ENCODE peak calls at places on chromosome 1, in nine cellular contexts. J, X, Q, W, F, I, N, T and Y are unnamed samples. For H3K4me1, the result is how much of the 10 kb centered on the place peaks cover.

GRCh38 chr1:151713044-151713443 is 3.6 kb downstream of the CELF3 start:
- DNase-seq in J (peak), X (no peak), Q (no peak), W (no peak), F (no peak), I (no peak), N (no peak), T (no peak), Y (no peak)

GRCh38 chr1:54253480-54253879 is 53.5 kb downstream of the MRPL37 start:
- DNase-seq in J (no peak), X (no peak), Q (peak), W (no peak), F (peak), I (no peak), N (peak), T (no peak), Y (peak)

GRCh38 chr1:103948526-103948925 is 198.8 kb downstream of the AMY1C start:
- DNase-seq in J (no peak), X (no peak), Q (peak), W (no peak), F (peak), I (no peak), N (no peak), T (no peak), Y (peak)

GRCh38 chr1:244964112-244964971 is 100.0 kb upstream of the HNRNPU start:
- DNase-seq in J (peak), X (peak), Q (peak), W (peak), F (peak), I (no peak), N (no peak), T (peak), Y (peak)

GRCh38 chr1:29234471-29234870 is 1.9 kb upstream of the PTPRU start:
- DNase-seq in J (no peak), X (no peak), Q (no peak), W (no peak), F (no peak), I (no peak), N (no peak), T (no peak), Y (no peak)

GRCh38 chr1:240234477-240235225 is 143.0 kb downstream of the FMN2 start:
- DNase-seq in J (no peak), X (no peak), Q (peak), W (no peak), F (peak), I (no peak), N (no peak), T (no peak), Y (peak)

GRCh38 chr1:201020647-201021332 is 2.7 kb downstream of the KIF21B start:
- DNase-seq in J (peak), X (peak), Q (peak), W (no peak), F (no peak), I (no peak), N (no peak), T (peak), Y (peak)

GRCh38 chr1:180358649-180359048 is 128.6 kb downstream of the LHX4 start:
- DNase-seq in J (peak), X (peak), Q (no peak), W (no peak), F (no peak), I (no peak), N (peak), T (no peak), Y (peak)

GRCh38 chr1:56297948-56298347 is 281.4 kb downstream of the PLPP3 start:
- DNase-seq in J (no peak), X (no peak), Q (no peak), W (peak), F (no peak), I (no peak), N (no peak), T (no peak), Y (peak)

GRCh38 chr1:35390600-35391494 is 122.3 kb downstream of the ZMYM4 start:
- DNase-seq in J (no peak), X (peak), Q (no peak), W (no peak), F (no peak), I (no peak), N (no peak), T (no peak), Y (no peak)

DNA sequence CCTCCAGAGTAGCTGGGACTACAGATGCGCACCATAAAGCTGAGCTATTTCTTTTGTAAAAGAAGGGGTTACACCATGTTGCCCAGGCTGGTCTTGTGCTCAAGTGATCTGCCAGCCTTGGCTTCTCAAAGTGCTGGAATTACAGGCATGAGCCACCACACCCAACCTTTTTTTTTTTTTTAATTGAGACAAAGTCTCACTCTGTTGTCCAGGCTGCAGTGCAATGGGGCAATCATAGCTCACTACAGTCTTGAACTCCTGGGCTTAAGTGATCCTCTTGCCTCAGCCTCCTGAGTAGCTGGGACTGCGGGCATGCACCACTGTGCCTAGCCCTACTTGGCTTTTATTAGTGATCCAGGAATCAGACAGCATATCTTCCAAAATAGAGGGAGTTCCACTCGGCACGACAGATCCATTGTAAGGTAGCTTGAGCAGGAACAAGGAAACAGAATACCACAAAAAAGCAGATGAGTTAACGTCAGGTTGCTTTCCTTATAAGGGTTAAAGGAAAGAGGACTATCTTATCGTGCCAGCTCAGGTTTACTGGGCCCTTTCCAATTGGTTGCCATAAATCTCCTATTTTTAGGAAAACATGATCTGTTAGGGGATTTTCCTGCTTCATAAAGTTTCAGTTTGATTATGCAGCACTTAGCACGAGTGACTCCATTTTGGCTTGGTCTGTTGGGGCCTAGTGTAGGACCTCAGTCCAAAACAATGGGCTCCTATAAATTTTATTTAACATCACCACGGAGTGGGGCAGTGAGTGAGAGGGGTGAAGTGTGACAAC is 45.2 kb downstream of the NENF start:
- DNase-seq in J (peak), X (no peak), Q (no peak), W (peak), F (no peak), I (no peak), N (peak), T (no peak), Y (no peak)
- H3K9ac ChIP-seq in J (no peak), X (no peak), Q (no peak), W (no peak), F (peak), I (no peak), N (no peak), T (no peak), Y (no peak)

GRCh38 chr1:8858112-8858668 is 20.3 kb downstream of the ENO1 start:
- DNase-seq in J (no peak), X (no peak), Q (peak), W (no peak), F (no peak), I (no peak), N (no peak), T (no peak), Y (peak)
- H3K4me1 ChIP-seq in J (under half), X (under half), Q (under half), W (under half), F (under half), I (under half), N (under half), T (under half), Y (under half)

GRCh38 chr1:155297431-155297830 is 3.8 kb downstream of the PKLR start:
- DNase-seq in J (no peak), X (no peak), Q (no peak), W (no peak), F (no peak), I (no peak), N (no peak), T (no peak), Y (no peak)
- H3K9ac ChIP-seq in J (no peak), X (no peak), Q (no peak), W (no peak), F (no peak), I (no peak), N (no peak), T (no peak), Y (no peak)

GRCh38 chr1:225695578-225696332 is 42.8 kb upstream of the ENAH start:
- DNase-seq in J (no peak), X (no peak), Q (peak), W (no peak), F (no peak), I (no peak), N (no peak), T (no peak), Y (peak)
- H3K4me1 ChIP-seq in J (under half), X (under half), Q (under half), W (under half), F (under half), I (under half), N (under half), T (under half), Y (under half)

DNA sequence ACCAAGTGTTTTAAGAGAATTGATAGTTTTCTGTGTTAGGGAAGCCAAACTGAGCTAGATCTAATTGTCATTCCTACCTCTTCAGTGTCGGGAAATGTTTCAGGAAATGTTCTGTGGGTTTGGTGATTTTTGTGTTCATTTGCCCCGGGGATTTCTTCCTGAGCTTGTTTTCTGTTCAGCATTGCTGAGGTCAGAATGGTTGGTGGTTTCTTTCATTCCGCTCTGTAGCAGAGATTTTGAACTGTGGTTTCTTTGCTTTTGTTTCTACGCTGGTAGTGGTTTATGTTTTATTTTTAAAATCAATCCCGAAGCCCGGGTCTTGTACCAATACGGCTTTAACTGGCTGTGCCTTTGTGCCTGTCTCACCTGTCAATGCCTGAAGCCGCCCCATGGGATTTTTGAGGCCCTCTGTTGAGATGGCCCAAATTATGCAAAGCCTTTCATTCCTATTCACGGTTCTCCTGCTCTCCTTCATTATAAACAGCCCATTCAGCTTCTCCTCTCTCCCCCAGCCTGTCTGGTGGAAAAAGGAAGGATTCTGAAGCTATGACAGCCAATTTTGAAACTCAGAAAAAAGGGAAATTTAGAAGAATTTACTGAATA is 417.2 kb upstream of the KAZN start:
- DNase-seq in J (no peak), X (peak), Q (no peak), W (no peak), F (no peak), I (peak), N (no peak), T (peak), Y (no peak)
- H3K9ac ChIP-seq in J (no peak), X (no peak), Q (no peak), W (no peak), F (no peak), I (no peak), N (no peak), T (no peak), Y (no peak)

GRCh38 chr1:1551524-1552262 is 11.3 kb upstream of the TMEM240 start:
- DNase-seq in J (no peak), X (no peak), Q (no peak), W (no peak), F (no peak), I (no peak), N (no peak), T (no peak), Y (no peak)

GRCh38 chr1:1550591-1551432 is 10.4 kb upstream of the TMEM240 start:
- DNase-seq in J (no peak), X (peak), Q (peak), W (no peak), F (peak), I (no peak), N (no peak), T (no peak), Y (no peak)

GRCh38 chr1:1550087-1550486 is 9.7 kb upstream of the TMEM240 start:
- DNase-seq in J (no peak), X (no peak), Q (no peak), W (no peak), F (no peak), I (no peak), N (no peak), T (no peak), Y (no peak)

GRCh38 chr1:1553821-1554494 is 13.5 kb upstream of the TMEM240 start:
- DNase-seq in J (no peak), X (no peak), Q (no peak), W (no peak), F (no peak), I (no peak), N (no peak), T (no peak), Y (no peak)

GRCh38 chr1:1552263-1552639 is 11.8 kb upstream of the TMEM240 start:
- DNase-seq in J (no peak), X (no peak), Q (no peak), W (no peak), F (no peak), I (no peak), N (no peak), T (no peak), Y (no peak)
- H3K4me1 ChIP-seq in J (under half), X (under half), Q (under half), W (under half), F (under half), I (under half), N (under half), T (under half), Y (under half)